ENCODE peak calls at places on chromosomes 16 and 17, in four cellular contexts. D is CD8-positive, alpha-beta T cell; P is vagina; J is GM10248. F is an unnamed sample.

GRCh38 chr17:2335726-2336214 is 487 bp downstream of the TSR1 start:
- DNase-seq in J (no peak), D (no peak), P (no peak), F (no peak)

GRCh38 chr16:49739381-49739780 is 116.5 kb downstream of the ZNF423 start:
- DNase-seq in D (no peak), P (no peak), J (no peak), F (peak)

GRCh38 chr17:65323055-65323454 is 185.9 kb downstream of the RGS9 start:
- DNase-seq in P (no peak), J (no peak), D (no peak), F (no peak)

GRCh38 chr16:4733747-4734062 is 366 bp downstream of the ANKS3 start:
- DNase-seq in D (peak), J (no peak), P (no peak), F (peak)

GRCh38 chr17:37834168-37834567 is 89.3 kb upstream of the HNF1B start:
- DNase-seq in J (no peak), D (no peak), P (no peak), F (no peak)

GRCh38 chr16:87227651-87228015 is 89.6 kb downstream of the C16orf95 start:
- DNase-seq in D (no peak), J (no peak), P (no peak), F (no peak)

GRCh38 chr17:61731330-61731729 is 132.0 kb downstream of the BRIP1 start:
- DNase-seq in D (no peak), P (no peak), J (no peak), F (no peak)

GRCh38 chr16:85891033-85891775 is 7.8 kb upstream of the IRF8 start:
- DNase-seq in P (no peak), D (no peak), J (no peak), F (no peak)

GRCh38 chr16:11460820-11461594 is 115.7 kb downstream of the RMI2 start:
- DNase-seq in P (no peak), D (no peak), J (no peak), F (no peak)

GRCh38 chr16:13127144-13127543 is 225.7 kb downstream of the SHISA9 start:
- DNase-seq in D (no peak), J (no peak), P (no peak), F (no peak)

GRCh38 chr16:85202631-85203461 is 90.6 kb upstream of the CIBAR2 start:
- DNase-seq in J (no peak), D (no peak), P (no peak), F (peak)

GRCh38 chr16:4071686-4072561 is 44.3 kb downstream of the ADCY9 start:
- DNase-seq in D (no peak), P (no peak), J (no peak), F (no peak)

GRCh38 chr16:6428861-6429260 is 903.8 kb upstream of the RBFOX1 start:
- DNase-seq in D (no peak), P (no peak), J (no peak), F (no peak)

GRCh38 chr16:3098459-3099394 is at the start of gene ZSCAN10:
- DNase-seq in P (no peak), D (no peak), J (no peak), F (no peak)

GRCh38 chr16:11101695-11102522 is 154.1 kb downstream of the SOCS1 start:
- DNase-seq in J (no peak), P (no peak), D (no peak), F (no peak)

GRCh38 chr17:1002412-1002753 is 5.5 kb downstream of the TIMM22 start:
- DNase-seq in D (no peak), P (no peak), J (no peak), F (no peak)

GRCh38 chr17:72518810-72519597 is 398.2 kb downstream of the SOX9 start:
- DNase-seq in J (no peak), P (no peak), D (no peak), F (no peak)

GRCh38 chr16:89873109-89873821 is at the start of gene TCF25:
- DNase-seq in J (peak), D (peak), P (no peak), F (peak)

GRCh38 chr16:66462912-66463311 is 35.8 kb downstream of the BEAN1 start:
- DNase-seq in J (no peak), D (no peak), P (no peak), F (no peak)

GRCh38 chr16:66588981-66589713 is 9.9 kb downstream of the CMTM2 start:
- DNase-seq in P (no peak), J (peak), D (peak), F (no peak)

GRCh38 chr16:20291807-20292206 is 35.5 kb downstream of the GP2 start:
- DNase-seq in J (no peak), D (no peak), P (no peak), F (peak)

GRCh38 chr17:258045-258734 is 76.7 kb upstream of the DOC2B start:
- DNase-seq in J (no peak), P (no peak), D (no peak), F (no peak)

GRCh38 chr16:65214196-65214595 is 92.3 kb upstream of the CDH11 start:
- DNase-seq in D (no peak), P (no peak), J (no peak), F (no peak)

GRCh38 chr16:49825006-49825405 is 30.9 kb downstream of the ZNF423 start:
- DNase-seq in P (no peak), D (no peak), J (no peak), F (no peak)

GRCh38 chr16:74623214-74623842 is 16.4 kb upstream of the GLG1 start:
- DNase-seq in J (peak), P (no peak), D (no peak), F (no peak)

GRCh38 chr16:425740-426114 is 278 bp downstream of the RAB11FIP3 start:
- DNase-seq in D (no peak), J (no peak), P (no peak), F (no peak)

GRCh38 chr16:78045865-78046581 is 23.7 kb downstream of the CLEC3A start:
- DNase-seq in J (peak), P (no peak), D (no peak), F (peak)

GRCh38 chr17:21313320-21313719 is 28.8 kb downstream of the MAP2K3 start:
- DNase-seq in J (no peak), P (no peak), D (no peak), F (no peak)

GRCh38 chr17:52606098-52606497 is 447.6 kb upstream of the CA10 start:
- DNase-seq in P (no peak), J (no peak), D (no peak), F (no peak)

GRCh38 chr17:32516450-32516849 is 29.7 kb downstream of the CDK5R1 start:
- DNase-seq in P (no peak), D (no peak), J (no peak), F (no peak)

GRCh38 chr17:47733414-47734288 is 615 bp downstream of the TBX21 start:
- DNase-seq in J (no peak), D (no peak), P (no peak), F (no peak)

GRCh38 chr16:56558024-56558747 is 6.7 kb upstream of the MT4 start:
- DNase-seq in P (no peak), D (no peak), J (no peak), F (no peak)

GRCh38 chr17:34892864-34893263 is 68.4 kb downstream of the CCT6B start:
- DNase-seq in D (no peak), J (no peak), P (no peak), F (peak)

GRCh38 chr17:43003542-43004172 is 2.9 kb upstream of the IFI35 start:
- DNase-seq in J (no peak), P (no peak), D (no peak), F (no peak)

GRCh38 chr16:31861415-31861814 is 12.2 kb upstream of the ZNF267 start:
- DNase-seq in P (no peak), J (no peak), D (no peak), F (no peak)

GRCh38 chr16:66130296-66130910 is 236.1 kb upstream of the CDH5 start:
- DNase-seq in J (no peak), D (no peak), P (no peak), F (no peak)

GRCh38 chr16:4391635-4392381 is 20.2 kb downstream of the VASN start:
- DNase-seq in D (no peak), J (no peak), P (no peak), F (no peak)

GRCh38 chr16:3461120-3461519 is 17.6 kb downstream of the NAA60 start:
- DNase-seq in D (peak), P (no peak), J (no peak), F (no peak)

GRCh38 chr16:85125570-85126382 is 13.5 kb upstream of the CIBAR2 start:
- DNase-seq in J (no peak), P (no peak), D (peak), F (no peak)

GRCh38 chr17:78401246-78401645 is 22.8 kb downstream of the PGS1 start:
- DNase-seq in J (no peak), P (no peak), D (no peak), F (no peak)

GRCh38 chr17:75779250-75779986 is 5.2 kb upstream of the UNK start:
- DNase-seq in D (peak), P (peak), J (peak), F (peak)
- TF ChIP-seq CTCF in D (no peak), P (peak), J (no peak), F (no peak)

GRCh38 chr17:45156242-45156641 is 5.4 kb upstream of the HEXIM2 start:
- DNase-seq in P (no peak), J (no peak), D (no peak), F (no peak)

GRCh38 chr17:45162022-45162687 is 480 bp downstream of the HEXIM2 start:
- DNase-seq in D (no peak), P (no peak), J (no peak), F (no peak)

GRCh38 chr17:45161288-45162021 is at the start of gene HEXIM2:
- DNase-seq in D (peak), J (peak), P (peak), F (peak)

GRCh38 chr17:45164734-45165269 is 3.1 kb downstream of the HEXIM2 start:
- DNase-seq in J (no peak), P (no peak), D (no peak), F (no peak)

DNA sequence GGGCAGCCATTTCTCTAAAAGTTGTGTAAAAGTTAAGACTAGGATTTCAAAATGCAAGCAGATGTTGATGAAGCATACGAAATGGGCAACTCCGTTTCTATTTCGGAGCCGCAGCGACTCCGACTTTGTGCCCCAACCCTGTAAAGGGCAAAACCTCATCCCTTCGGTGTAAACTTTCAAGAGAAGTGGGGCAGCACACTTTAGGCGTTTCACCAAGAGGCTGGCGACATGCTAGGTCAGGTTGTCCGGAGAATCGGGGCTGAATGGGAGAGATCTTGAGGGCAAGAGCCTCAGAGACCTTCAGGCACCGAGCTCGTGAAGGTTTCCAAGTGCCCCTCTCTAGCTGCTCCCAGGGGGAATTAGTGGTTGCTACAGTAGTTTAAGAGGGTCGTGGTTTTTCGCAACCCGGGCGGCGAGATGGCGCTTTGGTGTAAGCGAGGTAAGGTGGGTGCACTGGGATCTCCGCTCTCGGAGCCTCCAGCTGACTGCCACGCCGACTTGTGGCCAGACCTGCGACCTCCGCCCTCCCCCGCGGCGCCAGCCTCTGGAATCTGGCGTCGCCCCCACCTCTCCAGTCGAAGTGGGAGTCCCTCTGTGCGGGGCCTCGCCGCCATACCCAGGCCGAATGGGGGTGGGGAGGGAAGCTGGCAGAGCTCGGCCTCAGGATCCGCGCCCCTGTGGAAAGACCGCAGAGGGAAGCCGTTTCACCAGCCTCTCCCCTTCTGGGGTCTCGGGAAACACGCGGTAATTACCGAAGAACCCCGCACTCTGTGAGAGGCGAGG is 979 bp upstream of the HEXIM2 start:
- DNase-seq in P (no peak), D (peak), J (no peak), F (peak)
- TF ChIP-seq CTCF in P (no peak), D (peak), J (peak), F (no peak)

GRCh38 chr17:40121886-40122465 is at the start of gene MSL1:
- DNase-seq in J (peak), D (peak), P (peak), F (peak)

GRCh38 chr17:40122944-40123810 is 1.4 kb downstream of the MSL1 start:
- DNase-seq in D (peak), J (peak), P (no peak), F (peak)

GRCh38 chr17:40121191-40121885 is 433 bp upstream of the MSL1 start:
- DNase-seq in J (peak), P (peak), D (peak), F (no peak)

GRCh38 chr17:40123811-40124114 is 2.0 kb downstream of the MSL1 start:
- DNase-seq in D (no peak), P (no peak), J (no peak), F (no peak)

GRCh38 chr17:40122466-40122943 is 734 bp downstream of the MSL1 start:
- DNase-seq in P (no peak), J (peak), D (no peak), F (peak)
- TF ChIP-seq CTCF in P (no peak), J (peak), D (no peak), F (no peak)

GRCh38 chr17:5236871-5237540 is 2.3 kb upstream of the SCIMP start:
- DNase-seq in J (no peak), P (no peak), D (no peak), F (no peak)
- TF ChIP-seq CTCF in J (no peak), P (no peak), D (no peak), F (no peak)

GRCh38 chr16:1959269-1960039 is at the start of gene NDUFB10:
- DNase-seq in D (peak), J (peak), P (no peak), F (peak)
- TF ChIP-seq CTCF in D (peak), J (peak), P (no peak), F (peak)

GRCh38 chr17:48767263-48767774 is 38.8 kb upstream of the HOXB13 start:
- DNase-seq in D (no peak), P (no peak), J (no peak), F (no peak)
- TF ChIP-seq CTCF in D (no peak), P (no peak), J (no peak), F (no peak)